ENCODE peak calls at places on chromosome 5, in five cellular contexts. One of them, this sample, is unnamed.
A peak's percentile ranks its signal among the peaks of the same experiment; 100 is the strongest.

GRCh38 chr5:79011219-79011836 is 26.2 kb upstream of the ARSB start:
- DNase-seq in epithelial cell of proximal tubule: no peak
- DNase-seq in RWPE2: no peak
- DNase-seq in MCF 10A: no peak
- DNase-seq in mammary epithelial cell: peak; percentile 9
- DNase-seq in this sample: no peak

GRCh38 chr5:66884589-66885228 is 288.5 kb downstream of the MAST4 start:
- DNase-seq in epithelial cell of proximal tubule: no peak
- DNase-seq in RWPE2: no peak
- DNase-seq in MCF 10A: no peak
- DNase-seq in mammary epithelial cell: no peak
- DNase-seq in this sample: no peak

GRCh38 chr5:100448250-100448649 is 86.9 kb upstream of the FAM174A start:
- DNase-seq in epithelial cell of proximal tubule: no peak
- DNase-seq in RWPE2: no peak
- DNase-seq in MCF 10A: peak; percentile 9
- DNase-seq in mammary epithelial cell: no peak
- DNase-seq in this sample: no peak

GRCh38 chr5:122252319-122252718 is 59.7 kb upstream of the SNCAIP start:
- DNase-seq in epithelial cell of proximal tubule: no peak
- DNase-seq in RWPE2: peak; percentile 25
- DNase-seq in MCF 10A: no peak
- DNase-seq in mammary epithelial cell: no peak
- DNase-seq in this sample: no peak

GRCh38 chr5:7473668-7474215 is 77.8 kb downstream of the ADCY2 start:
- DNase-seq in epithelial cell of proximal tubule: no peak
- DNase-seq in RWPE2: no peak
- DNase-seq in MCF 10A: no peak
- DNase-seq in mammary epithelial cell: no peak
- DNase-seq in this sample: no peak

GRCh38 chr5:33939863-33940262 is 3.7 kb downstream of the RXFP3 start:
- DNase-seq in epithelial cell of proximal tubule: peak; percentile 22
- DNase-seq in RWPE2: no peak
- DNase-seq in MCF 10A: peak; percentile 36
- DNase-seq in mammary epithelial cell: peak; percentile 27
- DNase-seq in this sample: no peak

GRCh38 chr5:138623053-138623452 is 47.9 kb upstream of the HSPA9 start:
- DNase-seq in epithelial cell of proximal tubule: no peak
- DNase-seq in RWPE2: no peak
- DNase-seq in MCF 10A: peak; percentile 34
- DNase-seq in mammary epithelial cell: no peak
- DNase-seq in this sample: no peak

GRCh38 chr5:179316961-179317360 is 28.3 kb downstream of the ADAMTS2 start:
- DNase-seq in epithelial cell of proximal tubule: no peak
- DNase-seq in RWPE2: no peak
- DNase-seq in MCF 10A: no peak
- DNase-seq in mammary epithelial cell: no peak
- DNase-seq in this sample: no peak

GRCh38 chr5:139646912-139647391 is 1.2 kb upstream of the CXXC5 start:
- DNase-seq in epithelial cell of proximal tubule: no peak
- DNase-seq in RWPE2: no peak
- DNase-seq in MCF 10A: no peak
- DNase-seq in mammary epithelial cell: no peak
- DNase-seq in this sample: no peak

GRCh38 chr5:124902097-124902821 is 155.8 kb upstream of the ZNF608 start:
- DNase-seq in epithelial cell of proximal tubule: no peak
- DNase-seq in RWPE2: no peak
- DNase-seq in MCF 10A: no peak
- DNase-seq in mammary epithelial cell: no peak
- DNase-seq in this sample: no peak

GRCh38 chr5:102090770-102091169 is 205.3 kb downstream of the SLCO4C1 start:
- DNase-seq in epithelial cell of proximal tubule: no peak
- DNase-seq in RWPE2: no peak
- DNase-seq in MCF 10A: peak; percentile 30
- DNase-seq in mammary epithelial cell: no peak
- DNase-seq in this sample: no peak

GRCh38 chr5:128667751-128668150 is 129.7 kb upstream of the FBN2 start:
- DNase-seq in epithelial cell of proximal tubule: no peak
- DNase-seq in RWPE2: no peak
- DNase-seq in MCF 10A: peak; percentile 49
- DNase-seq in mammary epithelial cell: no peak
- DNase-seq in this sample: no peak

GRCh38 chr5:91301459-91301858 is 81.7 kb downstream of the ARRDC3 start:
- DNase-seq in epithelial cell of proximal tubule: peak; percentile 73
- DNase-seq in RWPE2: no peak
- DNase-seq in MCF 10A: peak; percentile 74
- DNase-seq in mammary epithelial cell: no peak
- DNase-seq in this sample: peak; percentile 25

GRCh38 chr5:15933481-15934207 is 245.9 kb downstream of the MARCHF11 start:
- DNase-seq in epithelial cell of proximal tubule: no peak
- DNase-seq in RWPE2: no peak
- DNase-seq in MCF 10A: no peak
- DNase-seq in mammary epithelial cell: no peak
- DNase-seq in this sample: no peak

GRCh38 chr5:170691623-170692022 is 91.9 kb upstream of the GABRP start:
- DNase-seq in epithelial cell of proximal tubule: no peak
- DNase-seq in RWPE2: no peak
- DNase-seq in MCF 10A: peak; percentile 10
- DNase-seq in mammary epithelial cell: no peak
- DNase-seq in this sample: no peak
- TF ChIP-seq CTCF in epithelial cell of proximal tubule: no peak
- TF ChIP-seq CTCF in RWPE2: no peak
- TF ChIP-seq CTCF in MCF 10A: no peak
- TF ChIP-seq CTCF in mammary epithelial cell: no peak
- TF ChIP-seq CTCF in this sample: no peak

DNA sequence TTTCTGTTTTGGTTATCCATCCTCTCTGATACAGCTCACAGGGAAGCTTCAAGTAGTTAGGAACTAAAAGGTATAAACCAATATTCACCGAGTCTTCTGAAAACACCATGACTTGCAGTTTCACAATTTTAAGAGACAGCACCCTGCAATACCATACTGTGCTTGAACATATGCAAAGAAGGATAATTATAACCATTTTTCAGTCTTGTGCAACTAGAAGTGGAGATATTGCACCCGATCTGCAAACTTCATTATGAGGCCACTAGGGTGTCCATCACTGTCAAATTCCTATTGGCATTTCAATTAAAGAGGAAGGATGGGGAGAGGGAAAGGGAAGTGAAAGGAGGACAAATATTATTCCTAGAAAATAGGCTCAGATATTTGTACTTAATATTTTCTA is 32.4 kb upstream of the CEP120 start:
- DNase-seq in epithelial cell of proximal tubule: no peak
- DNase-seq in RWPE2: no peak
- DNase-seq in MCF 10A: peak; percentile 32
- DNase-seq in mammary epithelial cell: no peak
- DNase-seq in this sample: no peak
- TF ChIP-seq CTCF in epithelial cell of proximal tubule: peak; percentile 15
- TF ChIP-seq CTCF in RWPE2: no peak
- TF ChIP-seq CTCF in MCF 10A: no peak
- TF ChIP-seq CTCF in mammary epithelial cell: peak; percentile 5
- TF ChIP-seq CTCF in this sample: no peak

GRCh38 chr5:40879163-40879942 is 29.9 kb upstream of the C7 start:
- DNase-seq in epithelial cell of proximal tubule: no peak
- DNase-seq in RWPE2: no peak
- DNase-seq in MCF 10A: peak; percentile 38
- DNase-seq in mammary epithelial cell: peak; percentile 13
- DNase-seq in this sample: peak; percentile 57
- TF ChIP-seq CTCF in epithelial cell of proximal tubule: peak; percentile 43
- TF ChIP-seq CTCF in RWPE2: peak; percentile 89
- TF ChIP-seq CTCF in MCF 10A: peak; percentile 37
- TF ChIP-seq CTCF in mammary epithelial cell: peak; percentile 42
- TF ChIP-seq CTCF in this sample: peak; percentile 80

DNA sequence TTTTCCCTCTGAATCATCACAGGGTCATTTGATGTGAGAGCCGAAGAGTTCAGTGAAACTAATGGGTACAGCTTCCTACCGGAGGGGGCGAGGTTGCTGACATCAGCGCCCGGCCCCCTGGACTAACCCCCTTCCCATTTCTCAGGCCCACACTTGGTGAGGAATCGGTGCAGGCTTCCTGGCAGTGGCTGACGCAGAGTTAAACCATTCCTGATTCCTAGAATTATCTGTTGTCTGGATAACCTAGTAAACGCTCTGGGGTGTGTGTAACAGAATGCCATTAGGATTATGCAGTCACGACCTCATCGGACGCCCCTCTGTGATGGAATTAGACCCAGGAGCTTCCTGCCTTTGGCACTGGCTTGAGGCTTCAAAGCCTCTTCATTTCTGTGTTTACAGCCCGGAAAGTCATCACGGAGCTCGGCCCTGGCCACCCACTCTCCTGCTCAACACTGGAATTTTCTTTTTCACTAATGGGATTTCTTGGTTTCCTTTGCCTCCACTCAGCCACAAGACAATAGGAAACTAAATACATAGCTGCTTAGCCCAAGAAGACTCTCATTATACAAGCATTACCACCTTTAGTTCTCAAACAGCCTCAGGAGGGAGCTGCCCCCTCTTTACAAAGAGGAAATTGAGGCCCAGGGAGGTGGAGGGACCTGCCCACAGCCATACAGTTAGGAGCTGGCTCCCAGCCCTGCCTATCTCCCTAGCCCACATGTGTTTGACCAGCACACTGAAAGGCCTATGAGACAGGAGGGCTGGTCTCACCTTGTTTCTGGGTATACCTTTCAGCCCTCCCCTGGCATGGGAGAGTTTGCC is 61.3 kb upstream of the RPL26L1 start:
- DNase-seq in epithelial cell of proximal tubule: peak; percentile 84
- DNase-seq in RWPE2: no peak
- DNase-seq in MCF 10A: peak; percentile 63
- DNase-seq in mammary epithelial cell: no peak
- DNase-seq in this sample: no peak
- TF ChIP-seq CTCF in epithelial cell of proximal tubule: no peak
- TF ChIP-seq CTCF in RWPE2: no peak
- TF ChIP-seq CTCF in MCF 10A: no peak
- TF ChIP-seq CTCF in mammary epithelial cell: no peak
- TF ChIP-seq CTCF in this sample: no peak

DNA sequence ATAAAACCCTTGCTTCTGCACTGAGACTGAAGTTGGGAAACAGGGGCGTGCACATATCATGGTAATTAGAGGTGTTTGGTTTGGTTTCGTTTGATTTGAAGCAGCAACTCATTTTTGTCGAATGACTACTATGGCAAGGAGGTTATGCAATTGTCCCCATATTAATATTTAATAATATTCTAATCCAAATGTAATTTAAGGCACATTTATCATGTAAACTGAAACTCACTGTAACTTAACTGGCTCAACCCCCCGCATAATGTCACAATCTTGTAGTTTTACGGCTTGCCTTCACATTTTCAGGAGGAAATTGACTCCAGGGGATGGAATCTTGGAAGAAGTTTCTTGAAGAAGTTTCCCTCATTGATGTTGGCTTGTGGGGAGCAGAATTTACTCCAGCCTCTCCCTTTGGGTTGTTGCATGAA is 12.5 kb downstream of the ZNF366 start:
- DNase-seq in epithelial cell of proximal tubule: no peak
- DNase-seq in RWPE2: no peak
- DNase-seq in MCF 10A: no peak
- DNase-seq in mammary epithelial cell: no peak
- DNase-seq in this sample: no peak
- TF ChIP-seq CTCF in epithelial cell of proximal tubule: no peak
- TF ChIP-seq CTCF in RWPE2: no peak
- TF ChIP-seq CTCF in MCF 10A: no peak
- TF ChIP-seq CTCF in mammary epithelial cell: no peak
- TF ChIP-seq CTCF in this sample: no peak

DNA sequence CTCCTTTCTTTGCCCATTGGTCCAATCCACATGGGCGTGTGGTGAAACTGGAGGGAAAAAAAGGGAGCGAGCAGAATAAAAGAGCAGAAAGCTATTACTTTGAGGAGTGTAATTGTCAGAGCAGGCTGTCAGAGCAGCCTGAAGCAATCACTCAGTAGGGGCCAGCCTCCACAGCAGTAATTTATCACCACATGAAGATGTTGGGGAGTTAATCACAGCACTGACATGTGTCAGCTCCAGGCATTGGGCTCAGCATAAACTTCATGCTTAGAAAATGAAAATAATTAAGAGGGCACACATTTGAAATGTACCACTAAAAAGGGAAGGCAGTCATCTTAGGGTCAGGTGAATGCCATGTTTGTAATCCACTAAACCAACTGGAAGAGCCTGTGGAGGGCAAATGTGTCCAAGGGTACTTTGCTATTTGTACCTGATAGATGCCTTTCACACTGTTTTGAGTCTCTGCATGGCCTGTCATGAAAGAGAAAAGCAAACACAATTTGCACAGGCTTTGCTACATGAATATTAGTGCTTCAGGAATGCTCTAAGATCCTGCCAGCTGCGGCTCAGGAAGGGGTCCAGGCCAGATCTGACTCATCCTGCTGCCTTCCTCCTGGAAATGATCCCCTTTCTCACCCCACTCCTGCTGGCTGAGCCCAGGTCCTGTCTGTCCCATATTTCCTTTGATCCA is 2.9 kb upstream of the PTGER4 start:
- DNase-seq in epithelial cell of proximal tubule: no peak
- DNase-seq in RWPE2: peak; percentile 90
- DNase-seq in MCF 10A: peak; percentile 77
- DNase-seq in mammary epithelial cell: peak; percentile 43
- DNase-seq in this sample: peak; percentile 70
- TF ChIP-seq CTCF in epithelial cell of proximal tubule: no peak
- TF ChIP-seq CTCF in RWPE2: peak; percentile 12
- TF ChIP-seq CTCF in MCF 10A: no peak
- TF ChIP-seq CTCF in mammary epithelial cell: no peak
- TF ChIP-seq CTCF in this sample: no peak

DNA sequence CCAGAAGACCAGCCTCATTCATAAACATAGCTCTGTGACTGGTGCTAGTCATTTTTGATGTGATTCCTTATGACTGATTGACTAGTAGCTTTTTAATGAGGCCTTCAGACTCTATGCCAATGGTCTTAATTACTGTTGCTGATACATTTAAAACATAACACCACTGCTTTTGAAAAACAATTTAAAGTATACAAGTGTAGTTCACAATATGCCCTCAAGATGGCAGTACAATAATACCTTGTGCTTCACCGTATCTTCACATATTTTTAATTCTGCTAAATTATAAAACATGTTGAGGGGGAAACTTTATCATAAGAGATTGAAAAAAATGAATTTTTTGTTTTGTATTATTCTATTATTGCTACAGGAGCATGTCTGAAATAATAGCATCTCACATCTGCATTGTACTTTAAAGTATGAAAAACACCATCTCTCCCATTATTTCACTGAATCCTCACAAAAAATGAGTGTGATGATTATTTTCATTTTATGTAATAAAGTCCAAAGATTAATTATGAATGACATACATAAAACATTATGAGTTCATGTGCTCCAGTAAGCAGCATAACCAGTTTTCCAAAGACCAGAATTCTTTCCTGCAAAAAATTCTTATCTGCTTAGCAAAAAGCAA is 55.1 kb upstream of the SHISAL2B start:
- DNase-seq in epithelial cell of proximal tubule: no peak
- DNase-seq in RWPE2: no peak
- DNase-seq in MCF 10A: peak; percentile 50
- DNase-seq in mammary epithelial cell: peak; percentile 14
- DNase-seq in this sample: peak; percentile 37
- TF ChIP-seq CTCF in epithelial cell of proximal tubule: peak; percentile 59
- TF ChIP-seq CTCF in RWPE2: peak; percentile 98
- TF ChIP-seq CTCF in MCF 10A: peak; percentile 71
- TF ChIP-seq CTCF in mammary epithelial cell: peak; percentile 66
- TF ChIP-seq CTCF in this sample: peak; percentile 90

DNA sequence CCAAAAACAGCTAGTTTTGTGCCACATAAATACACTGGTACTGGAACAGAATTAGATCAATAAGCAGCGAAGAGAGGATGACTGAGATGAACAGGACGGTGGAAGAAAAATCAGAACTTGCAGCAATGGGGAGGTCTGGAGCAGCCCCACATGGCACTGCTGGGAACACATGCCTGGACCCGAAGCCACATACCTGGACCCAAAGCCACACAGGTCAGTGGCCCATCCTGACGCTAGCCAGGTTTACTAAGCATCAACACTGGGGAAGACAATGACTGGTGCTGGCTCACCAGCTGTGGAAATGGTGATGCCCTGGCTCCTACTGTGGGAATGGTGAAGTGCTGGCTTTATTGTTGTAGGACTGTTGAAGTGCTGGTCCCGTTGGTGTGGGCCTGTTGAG is 139.7 kb upstream of the IRX4 start:
- DNase-seq in epithelial cell of proximal tubule: no peak
- DNase-seq in RWPE2: no peak
- DNase-seq in MCF 10A: no peak
- DNase-seq in mammary epithelial cell: no peak
- DNase-seq in this sample: no peak
- TF ChIP-seq CTCF in epithelial cell of proximal tubule: no peak
- TF ChIP-seq CTCF in RWPE2: no peak
- TF ChIP-seq CTCF in MCF 10A: no peak
- TF ChIP-seq CTCF in mammary epithelial cell: no peak
- TF ChIP-seq CTCF in this sample: no peak